ENCODE peak calls at places on chromosomes 13 and 19, in ten cellular contexts. W, X, Y, O, I, R, V, E, P and U are unnamed samples.
A peak's percentile ranks its signal among the peaks of the same experiment; 100 is the strongest.

GRCh38 chr19:30498707-30499106 is 126.5 kb downstream of the ZNF536 start:
- DNase-seq in W (no peak), X (no peak), Y (no peak), O (no peak), I (no peak), R (peak; percentile 14), V (no peak), E (no peak), P (no peak), U (no peak)

GRCh38 chr13:60094385-60095088 is 69.2 kb downstream of the DIAPH3 start:
- DNase-seq in W (no peak), X (no peak), Y (no peak), O (no peak), I (no peak), R (no peak), V (no peak), E (no peak), P (no peak), U (no peak)

GRCh38 chr19:57465680-57466381 is 8.9 kb upstream of the VN1R1 start:
- DNase-seq in W (no peak), X (no peak), Y (peak; percentile 24), O (no peak), I (peak; percentile 73), R (no peak), V (peak; percentile 33), E (no peak), P (no peak), U (no peak)

GRCh38 chr13:47215741-47216140 is 318.9 kb upstream of the HTR2A start:
- DNase-seq in W (no peak), X (no peak), Y (peak; percentile 87), O (no peak), I (peak; percentile 1), R (no peak), V (peak; percentile 13), E (no peak), P (no peak), U (no peak)

GRCh38 chr19:35114656-35115537 is 726 bp upstream of the FXYD3 start:
- DNase-seq in W (peak; percentile 72), X (peak; percentile 83), Y (peak; percentile 27), O (peak; percentile 52), I (peak; percentile 74), R (peak; percentile 87), V (peak; percentile 85), E (no peak), P (peak; percentile 52), U (peak; percentile 84)

GRCh38 chr13:23386533-23386932 is 47.0 kb downstream of the SACS start:
- DNase-seq in W (no peak), X (no peak), Y (no peak), O (no peak), I (no peak), R (no peak), V (no peak), E (no peak), P (no peak), U (no peak)

GRCh38 chr13:44331912-44332840 is 41.4 kb upstream of the SERP2 start:
- DNase-seq in W (no peak), X (no peak), Y (peak; percentile 84), O (peak; percentile 51), I (no peak), R (peak; percentile 58), V (no peak), E (no peak), P (peak; percentile 38), U (peak; percentile 45)

GRCh38 chr19:21901861-21902260 is 65.9 kb upstream of the ZNF43 start:
- DNase-seq in W (no peak), X (no peak), Y (no peak), O (no peak), I (no peak), R (no peak), V (no peak), E (no peak), P (no peak), U (no peak)

GRCh38 chr19:703651-704446 is 4.9 kb upstream of the PALM start:
- DNase-seq in W (no peak), X (peak; percentile 92), Y (peak; percentile 18), O (peak; percentile 72), I (peak; percentile 85), R (peak; percentile 86), V (peak; percentile 88), E (no peak), P (peak; percentile 93), U (no peak)

GRCh38 chr19:7191946-7192691 is 102.1 kb downstream of the INSR start:
- DNase-seq in W (no peak), X (no peak), Y (no peak), O (no peak), I (no peak), R (no peak), V (no peak), E (no peak), P (peak; percentile 43), U (no peak)
- TF ChIP-seq POLR2A in W (no peak), X (no peak), Y (no peak), O (no peak), I (no peak), R (no peak), V (no peak), E (no peak), P (no peak), U (no peak)

DNA sequence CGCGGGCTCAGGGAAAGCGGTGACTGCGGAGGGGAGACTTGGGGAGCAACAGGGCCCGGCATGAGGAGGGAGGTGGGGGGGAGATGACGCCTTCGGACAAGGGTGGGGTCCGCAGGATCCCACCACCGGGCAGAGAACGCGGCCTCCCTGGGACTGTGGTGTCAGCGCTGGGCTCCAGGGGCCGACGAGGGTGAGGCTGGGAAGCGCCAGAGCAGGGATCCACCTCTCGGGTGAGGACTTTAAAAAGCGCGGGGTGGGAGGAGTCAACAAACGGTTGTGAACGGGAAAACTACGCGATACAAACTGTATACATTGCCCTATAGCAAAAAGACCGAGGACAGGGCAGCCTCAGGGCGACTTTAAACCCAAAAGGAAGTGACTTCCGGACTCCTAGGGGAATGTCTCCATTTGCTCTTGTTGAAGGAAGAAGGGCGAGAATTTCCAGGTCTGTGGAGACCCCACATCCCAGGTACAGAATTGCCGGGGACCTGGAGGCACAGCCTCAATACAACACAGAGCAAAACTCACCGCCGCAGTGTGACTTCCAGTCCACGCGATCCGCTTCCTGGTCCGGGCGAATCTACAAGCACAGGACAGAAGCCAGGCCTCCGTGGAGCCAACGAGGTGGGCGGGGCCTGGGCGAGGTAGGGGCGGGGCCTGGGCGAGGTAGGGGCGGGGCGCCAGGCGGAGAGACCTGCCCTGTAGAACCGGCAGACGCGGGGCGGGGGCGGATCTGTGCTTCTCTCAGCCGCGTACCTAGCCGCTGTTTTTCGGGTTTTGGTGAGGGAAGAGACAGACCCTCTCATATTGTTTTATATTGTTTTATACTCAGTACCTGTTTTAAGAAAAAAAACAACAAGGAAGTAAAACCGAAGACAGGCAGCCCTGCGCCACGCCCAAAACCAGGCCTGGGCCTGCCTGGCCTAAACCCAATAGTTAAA is at the start of gene ZNF888:
- DNase-seq in W (peak; percentile 95), X (peak; percentile 98), Y (peak; percentile 70), O (peak; percentile 92), I (no peak), R (peak; percentile 96), V (peak; percentile 91), E (peak; percentile 95), P (peak; percentile 93), U (peak; percentile 92)
- TF ChIP-seq POLR2A in W (peak; percentile 39), X (no peak), Y (peak; percentile 65), O (peak; percentile 42), I (no peak), R (peak; percentile 47), V (peak; percentile 86), E (no peak), P (peak; percentile 61), U (peak; percentile 81)

GRCh38 chr13:51764184-51765141 is 39.5 kb downstream of the DHRS12 start:
- DNase-seq in W (peak; percentile 54), X (no peak), Y (peak; percentile 97), O (peak; percentile 92), I (peak; percentile 42), R (peak; percentile 78), V (no peak), E (no peak), P (no peak), U (no peak)
- TF ChIP-seq POLR2A in W (no peak), X (no peak), Y (no peak), O (peak; percentile 27), I (no peak), R (no peak), V (no peak), E (no peak), P (no peak), U (no peak)

GRCh38 chr19:3370214-3370720 is 3.9 kb downstream of the NFIC start:
- DNase-seq in W (no peak), X (no peak), Y (no peak), O (no peak), I (no peak), R (no peak), V (no peak), E (no peak), P (peak; percentile 69), U (no peak)
- TF ChIP-seq POLR2A in W (no peak), X (no peak), Y (no peak), O (no peak), I (no peak), R (no peak), V (no peak), E (no peak), P (peak; percentile 40), U (no peak)

DNA sequence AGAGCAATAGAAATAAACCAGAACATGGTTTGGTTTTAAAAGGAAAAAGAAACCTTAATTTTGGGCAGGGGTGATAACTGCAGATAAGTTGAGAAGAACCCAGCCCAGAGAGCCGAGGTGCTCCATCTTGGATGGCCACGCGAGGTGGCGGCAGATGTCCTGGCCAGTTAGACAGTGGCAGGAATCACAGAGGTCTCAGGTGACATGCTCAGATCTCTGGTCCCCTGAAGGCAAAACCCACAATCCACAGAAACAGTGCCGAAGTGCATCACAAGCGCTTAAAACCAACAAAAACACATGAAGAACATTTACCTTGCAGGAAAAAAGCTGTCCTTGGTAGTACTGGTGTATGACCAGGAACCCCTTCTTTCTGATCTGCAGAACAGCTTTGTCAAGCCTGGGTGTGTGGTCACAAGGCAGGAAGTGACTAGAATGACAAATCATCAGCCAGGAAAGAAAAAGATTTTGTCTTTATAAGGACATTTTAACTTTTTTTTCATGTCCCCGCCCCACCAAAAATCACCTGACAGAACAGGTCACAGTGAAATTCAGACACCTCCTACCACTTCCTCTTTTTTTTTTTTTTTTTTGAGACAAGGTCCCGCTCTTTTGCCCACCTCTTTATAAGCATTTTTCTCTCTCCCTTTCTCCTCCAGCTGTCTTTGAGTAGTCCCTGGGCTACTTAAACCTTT is at the start of gene LCP1:
- DNase-seq in W (peak; percentile 39), X (peak; percentile 87), Y (no peak), O (peak; percentile 66), I (no peak), R (peak; percentile 88), V (no peak), E (no peak), P (peak; percentile 17), U (no peak)
- TF ChIP-seq POLR2A in W (no peak), X (peak; percentile 91), Y (no peak), O (no peak), I (no peak), R (peak; percentile 70), V (no peak), E (peak; percentile 64), P (peak; percentile 43), U (no peak)

GRCh38 chr19:16520074-16520973 is 21.9 kb downstream of the CHERP start:
- DNase-seq in W (no peak), X (no peak), Y (no peak), O (no peak), I (no peak), R (no peak), V (no peak), E (no peak), P (peak; percentile 22), U (no peak)
- TF ChIP-seq POLR2A in W (no peak), X (no peak), Y (no peak), O (no peak), I (no peak), R (no peak), V (no peak), E (no peak), P (no peak), U (no peak)